ENCODE peak calls at places on chromosomes 12 and 14, in four cellular contexts. One of them, this sample, is unnamed.

GRCh38 chr12:102849722-102850447 is 67.2 kb downstream of the PAH start:
- DNase-seq in Calu3: no peak
- DNase-seq in non-pigmented ciliary epithelial cell: no peak
- DNase-seq in stimulated activated CD8-positive, alpha-beta memory T cell treated with anti-CD3 and anti-CD28 coated beads, Interleukin-4, amount 100 ng/mL, for 4 hours: no peak
- DNase-seq in this sample: no peak

GRCh38 chr14:70793637-70794036 is 15.7 kb downstream of the MAP3K9 start:
- DNase-seq in Calu3: no peak
- DNase-seq in non-pigmented ciliary epithelial cell: no peak
- DNase-seq in stimulated activated CD8-positive, alpha-beta memory T cell treated with anti-CD3 and anti-CD28 coated beads, Interleukin-4, amount 100 ng/mL, for 4 hours: no peak
- DNase-seq in this sample: no peak

GRCh38 chr12:34600592-34601462 is 578.5 kb downstream of the ALG10 start:
- DNase-seq in Calu3: no peak
- DNase-seq in non-pigmented ciliary epithelial cell: no peak
- DNase-seq in stimulated activated CD8-positive, alpha-beta memory T cell treated with anti-CD3 and anti-CD28 coated beads, Interleukin-4, amount 100 ng/mL, for 4 hours: no peak
- DNase-seq in this sample: no peak

GRCh38 chr12:11773889-11774677 is 124.6 kb downstream of the ETV6 start:
- DNase-seq in Calu3: no peak
- DNase-seq in non-pigmented ciliary epithelial cell: no peak
- DNase-seq in stimulated activated CD8-positive, alpha-beta memory T cell treated with anti-CD3 and anti-CD28 coated beads, Interleukin-4, amount 100 ng/mL, for 4 hours: no peak
- DNase-seq in this sample: no peak

GRCh38 chr12:1367731-1368285 is 226.6 kb downstream of the FBXL14 start:
- DNase-seq in Calu3: no peak
- DNase-seq in non-pigmented ciliary epithelial cell: no peak
- DNase-seq in stimulated activated CD8-positive, alpha-beta memory T cell treated with anti-CD3 and anti-CD28 coated beads, Interleukin-4, amount 100 ng/mL, for 4 hours: no peak
- DNase-seq in this sample: no peak

GRCh38 chr12:25278274-25278673 is 27.5 kb upstream of the KRAS start:
- DNase-seq in Calu3: no peak
- DNase-seq in non-pigmented ciliary epithelial cell: no peak
- DNase-seq in stimulated activated CD8-positive, alpha-beta memory T cell treated with anti-CD3 and anti-CD28 coated beads, Interleukin-4, amount 100 ng/mL, for 4 hours: no peak
- DNase-seq in this sample: no peak

GRCh38 chr14:72688990-72689677 is 204.8 kb downstream of the DPF3 start:
- DNase-seq in Calu3: no peak
- DNase-seq in non-pigmented ciliary epithelial cell: no peak
- DNase-seq in stimulated activated CD8-positive, alpha-beta memory T cell treated with anti-CD3 and anti-CD28 coated beads, Interleukin-4, amount 100 ng/mL, for 4 hours: no peak
- DNase-seq in this sample: no peak

GRCh38 chr12:24751181-24751580 is 197.7 kb downstream of the BCAT1 start:
- DNase-seq in Calu3: no peak
- DNase-seq in non-pigmented ciliary epithelial cell: no peak
- DNase-seq in stimulated activated CD8-positive, alpha-beta memory T cell treated with anti-CD3 and anti-CD28 coated beads, Interleukin-4, amount 100 ng/mL, for 4 hours: no peak
- DNase-seq in this sample: no peak

GRCh38 chr12:119383206-119383605 is 48.7 kb downstream of the CCDC60 start:
- DNase-seq in Calu3: no peak
- DNase-seq in non-pigmented ciliary epithelial cell: no peak
- DNase-seq in stimulated activated CD8-positive, alpha-beta memory T cell treated with anti-CD3 and anti-CD28 coated beads, Interleukin-4, amount 100 ng/mL, for 4 hours: no peak
- DNase-seq in this sample: no peak